ENCODE peak calls at places on chromosomes 1 and 21, in eight cellular contexts. R is ovary, I is prostate gland, O is fibroblast of mammary gland, N is A673, L is body of pancreas, P is brain microvascular endothelial cell, V is lower lobe of right lung. D is an unnamed sample.

GRCh38 chr1:214570442-214570841 is 19.0 kb upstream of the PTPN14 start:
- DNase-seq in R (no peak), I (no peak), O (peak), N (no peak), L (no peak), P (peak), V (no peak), D (peak)

GRCh38 chr1:28580706-28581530 is 11.1 kb upstream of the RAB42 start:
- DNase-seq in R (no peak), I (peak), O (peak), N (peak), L (peak), P (no peak), V (peak), D (peak)

GRCh38 chr1:50570064-50570463 is 146.8 kb upstream of the DMRTA2 start:
- DNase-seq in R (no peak), I (no peak), O (no peak), N (no peak), L (no peak), P (peak), V (no peak), D (no peak)

GRCh38 chr21:23522750-23523149 is 2084.5 kb downstream of the MRPL39 start:
- DNase-seq in R (no peak), I (no peak), O (no peak), N (peak), L (no peak), P (no peak), V (no peak), D (no peak)

GRCh38 chr1:51768971-51769601 is 109.4 kb downstream of the NRDC start:
- DNase-seq in R (no peak), I (peak), O (peak), N (peak), L (peak), P (peak), V (no peak), D (peak)

GRCh38 chr1:115744876-115745275 is 23.6 kb downstream of the CASQ2 start:
- DNase-seq in R (no peak), I (no peak), O (no peak), N (no peak), L (no peak), P (no peak), V (no peak), D (no peak)

GRCh38 chr1:185813401-185813979 is 79.3 kb downstream of the HMCN1 start:
- DNase-seq in R (no peak), I (no peak), O (peak), N (peak), L (peak), P (peak), V (no peak), D (peak)

GRCh38 chr1:21852282-21853129 is 40.4 kb downstream of the LDLRAD2 start:
- DNase-seq in R (no peak), I (no peak), O (no peak), N (no peak), L (no peak), P (no peak), V (no peak), D (no peak)

GRCh38 chr1:82226198-82226505 is 425.4 kb downstream of the ADGRL2 start:
- DNase-seq in R (no peak), I (peak), O (peak), N (peak), L (no peak), P (no peak), V (no peak), D (peak)

GRCh38 chr21:45880097-45881068 is 101.2 kb upstream of the COL6A1 start:
- DNase-seq in R (peak), I (peak), O (peak), N (peak), L (peak), P (peak), V (peak), D (peak)

GRCh38 chr1:23701996-23702395 is 10.4 kb downstream of the RPL11 start:
- DNase-seq in R (no peak), I (no peak), O (peak), N (no peak), L (no peak), P (no peak), V (no peak), D (peak)

GRCh38 chr1:170351368-170351946 is 180.5 kb upstream of the GORAB start:
- DNase-seq in R (no peak), I (no peak), O (peak), N (no peak), L (no peak), P (no peak), V (no peak), D (no peak)

GRCh38 chr1:117036018-117036421 is 24.1 kb upstream of the TTF2 start:
- DNase-seq in R (no peak), I (no peak), O (peak), N (no peak), L (no peak), P (no peak), V (no peak), D (peak)

GRCh38 chr1:160108888-160109662 is 6.5 kb upstream of the ATP1A2 start:
- DNase-seq in R (peak), I (no peak), O (peak), N (peak), L (peak), P (peak), V (no peak), D (peak)

GRCh38 chr1:59414406-59415133 is 117.7 kb downstream of the FGGY start:
- DNase-seq in R (peak), I (no peak), O (peak), N (no peak), L (no peak), P (peak), V (no peak), D (peak)

GRCh38 chr1:61388586-61388985 is 306.2 kb downstream of the NFIA start:
- DNase-seq in R (no peak), I (no peak), O (peak), N (no peak), L (no peak), P (peak), V (no peak), D (peak)

GRCh38 chr1:152182431-152182830 is 23.4 kb upstream of the RPTN start:
- DNase-seq in R (no peak), I (no peak), O (peak), N (no peak), L (no peak), P (peak), V (no peak), D (peak)

GRCh38 chr1:56095924-56096655 is 483.3 kb downstream of the PLPP3 start:
- DNase-seq in R (no peak), I (no peak), O (peak), N (no peak), L (peak), P (peak), V (no peak), D (peak)

GRCh38 chr1:66770694-66771093 is 18.4 kb downstream of the DYNLT5 start:
- DNase-seq in R (no peak), I (no peak), O (no peak), N (no peak), L (no peak), P (no peak), V (no peak), D (no peak)

GRCh38 chr21:40002978-40003377 is 135.7 kb downstream of the PCP4 start:
- DNase-seq in R (no peak), I (no peak), O (no peak), N (no peak), L (no peak), P (no peak), V (no peak), D (no peak)

GRCh38 chr1:86487131-86487804 is 18.5 kb downstream of the CLCA1 start:
- DNase-seq in R (no peak), I (no peak), O (peak), N (peak), L (peak), P (peak), V (no peak), D (peak)

GRCh38 chr1:243421784-243422183 is 165.9 kb downstream of the SDCCAG8 start:
- DNase-seq in R (peak), I (peak), O (peak), N (peak), L (peak), P (peak), V (no peak), D (peak)

GRCh38 chr21:46325073-46325912 is 1.3 kb downstream of the PCNT start:
- DNase-seq in R (peak), I (peak), O (peak), N (peak), L (peak), P (peak), V (peak), D (peak)

GRCh38 chr1:202981939-202982338 is 14.9 kb upstream of the CYB5R1 start:
- DNase-seq in R (no peak), I (no peak), O (no peak), N (no peak), L (no peak), P (no peak), V (no peak), D (no peak)

GRCh38 chr1:247335871-247336270 is 4.2 kb upstream of the ZNF496 start:
- DNase-seq in R (peak), I (no peak), O (peak), N (peak), L (no peak), P (no peak), V (no peak), D (no peak)

GRCh38 chr1:41463516-41463915 is 21.0 kb downstream of the EDN2 start:
- DNase-seq in R (no peak), I (no peak), O (no peak), N (no peak), L (no peak), P (no peak), V (no peak), D (no peak)

GRCh38 chr1:24351918-24352637 is 32.9 kb downstream of the GRHL3 start:
- DNase-seq in R (no peak), I (no peak), O (peak), N (peak), L (no peak), P (peak), V (no peak), D (peak)

GRCh38 chr1:67618285-67619018 is 66.5 kb upstream of the GADD45A start:
- DNase-seq in R (peak), I (peak), O (peak), N (no peak), L (peak), P (peak), V (no peak), D (peak)

GRCh38 chr1:234912541-234913312 is 215.9 kb downstream of the TOMM20 start:
- DNase-seq in R (no peak), I (no peak), O (no peak), N (no peak), L (peak), P (no peak), V (no peak), D (no peak)

GRCh38 chr1:27633298-27633610 is 1.7 kb downstream of the FGR start:
- DNase-seq in R (no peak), I (no peak), O (no peak), N (no peak), L (no peak), P (no peak), V (no peak), D (no peak)

GRCh38 chr1:48216276-48216675 is 6.2 kb upstream of the SLC5A9 start:
- DNase-seq in R (no peak), I (no peak), O (no peak), N (no peak), L (no peak), P (no peak), V (no peak), D (no peak)

GRCh38 chr1:224106568-224107281 is 7.2 kb upstream of the FBXO28 start:
- DNase-seq in R (no peak), I (peak), O (peak), N (peak), L (peak), P (peak), V (no peak), D (peak)

GRCh38 chr1:30822966-30823581 is 65.5 kb upstream of the LAPTM5 start:
- DNase-seq in R (no peak), I (no peak), O (peak), N (no peak), L (no peak), P (no peak), V (no peak), D (peak)

GRCh38 chr1:150551784-150552691 is 2.8 kb downstream of the ADAMTSL4 start:
- DNase-seq in R (peak), I (peak), O (peak), N (peak), L (peak), P (peak), V (peak), D (peak)

GRCh38 chr1:51518730-51519047 is 377 bp downstream of the EPS15 start:
- DNase-seq in R (no peak), I (peak), O (no peak), N (no peak), L (peak), P (no peak), V (peak), D (no peak)

GRCh38 chr1:77834771-77835334 is 53.6 kb upstream of the NEXN start:
- DNase-seq in R (no peak), I (peak), O (peak), N (no peak), L (peak), P (peak), V (no peak), D (peak)

DNA sequence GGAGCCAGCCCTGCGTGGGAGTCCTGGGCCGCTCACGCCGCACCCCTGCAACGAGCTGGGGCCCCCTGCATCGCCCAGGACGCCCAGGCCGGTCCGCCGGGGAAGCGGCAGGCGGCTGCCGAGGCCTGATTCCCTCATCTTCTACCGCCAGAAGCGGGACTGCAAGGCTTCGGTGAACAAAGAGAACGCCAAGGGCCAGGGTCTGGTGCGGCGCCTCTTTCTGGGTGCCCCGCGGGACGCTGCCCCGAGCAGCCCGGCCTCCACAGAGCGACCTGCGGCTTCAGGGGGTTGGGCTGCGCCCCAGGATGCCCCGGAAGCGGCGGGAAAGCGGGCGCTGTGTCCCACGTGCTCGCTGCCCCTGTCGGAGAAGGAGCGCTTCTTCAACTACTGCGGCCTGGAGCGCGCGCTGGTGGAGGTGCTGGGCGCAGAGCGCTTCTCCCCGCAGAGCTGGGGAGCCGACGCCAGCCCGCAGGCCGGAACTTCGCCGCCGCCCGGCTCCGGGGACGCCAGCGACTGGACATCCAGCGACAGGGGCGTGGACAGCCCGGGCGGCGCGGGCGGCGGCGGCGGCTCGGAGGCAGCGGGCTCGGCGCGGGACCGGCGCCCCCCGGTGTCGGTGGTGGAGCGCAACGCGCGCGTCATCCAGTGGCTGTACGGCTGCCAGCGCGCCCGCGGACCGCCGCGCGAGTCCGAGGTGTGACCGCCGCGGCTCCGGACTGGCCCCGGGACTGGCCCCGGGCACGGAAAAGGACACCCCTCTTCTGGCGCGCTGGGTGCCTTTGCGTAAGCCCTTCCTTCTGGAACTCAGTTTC is 2.7 kb downstream of the FAM110D start:
- DNase-seq in R (peak), I (no peak), O (peak), N (peak), L (peak), P (no peak), V (peak), D (peak)
- TF ChIP-seq CTCF in R (no peak), I (no peak), O (no peak), N (no peak), L (peak), P (no peak), V (no peak), D (no peak)

DNA sequence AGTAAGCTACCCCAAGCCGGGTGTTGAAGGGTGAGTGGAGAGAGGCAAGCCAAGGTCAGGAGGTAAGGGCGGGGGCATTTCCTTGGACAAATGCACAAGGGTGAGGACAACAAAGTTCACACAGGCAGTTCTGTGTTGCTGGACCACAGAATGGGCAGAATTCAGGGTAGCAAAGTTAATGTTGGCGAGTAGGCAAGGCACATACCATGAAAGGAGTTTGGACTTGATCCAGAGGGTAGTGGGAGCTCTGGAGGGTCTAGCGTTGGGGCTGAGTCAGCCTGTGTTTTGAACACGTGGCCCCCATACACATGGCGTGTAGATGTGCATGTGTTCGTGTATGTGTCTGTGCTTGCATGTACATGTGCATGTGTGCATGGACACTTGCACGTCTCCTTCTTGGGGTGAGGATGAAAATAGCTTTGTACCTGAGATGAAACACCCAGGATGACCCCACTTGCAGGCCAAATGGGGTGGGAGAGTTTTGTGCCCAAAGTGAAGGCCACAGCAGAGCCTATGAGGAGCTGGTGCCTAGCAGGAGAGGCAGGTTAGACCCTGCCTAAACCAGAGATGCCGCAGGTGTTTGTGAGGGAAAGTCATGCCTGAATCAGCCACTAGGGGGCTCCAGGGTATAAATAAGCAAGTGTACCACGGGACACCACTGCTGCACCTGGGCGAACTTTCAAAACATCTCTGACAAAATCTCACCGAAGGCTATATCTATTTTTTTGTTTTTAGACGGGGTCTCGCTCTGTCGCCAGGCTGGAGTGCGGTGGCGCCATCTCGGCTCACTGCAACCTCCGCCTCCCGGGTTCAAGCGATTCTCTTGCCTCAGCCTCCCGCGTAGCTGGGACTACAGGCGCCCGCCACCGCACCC is 21.8 kb downstream of the SLC27A3 start:
- DNase-seq in R (peak), I (peak), O (peak), N (peak), L (peak), P (peak), V (peak), D (peak)
- H3K4me3 ChIP-seq in R (no peak), I (no peak), O (no peak), N (no peak), L (no peak), P (no peak), V (no peak), D (no peak)

GRCh38 chr1:163924041-163924440 is 602.3 kb downstream of the NUF2 start:
- DNase-seq in R (no peak), I (no peak), O (no peak), N (no peak), L (no peak), P (no peak), V (no peak), D (no peak)

GRCh38 chr1:163928080-163928479 is 606.3 kb downstream of the NUF2 start:
- DNase-seq in R (no peak), I (no peak), O (no peak), N (peak), L (no peak), P (no peak), V (no peak), D (no peak)

GRCh38 chr1:163932901-163933300 is 611.1 kb downstream of the NUF2 start:
- DNase-seq in R (no peak), I (no peak), O (no peak), N (no peak), L (no peak), P (no peak), V (no peak), D (no peak)

GRCh38 chr1:163922743-163923186 is 601.0 kb downstream of the NUF2 start:
- DNase-seq in R (no peak), I (no peak), O (peak), N (peak), L (no peak), P (no peak), V (no peak), D (peak)

GRCh38 chr1:163928649-163929048 is 606.9 kb downstream of the NUF2 start:
- DNase-seq in R (no peak), I (no peak), O (peak), N (peak), L (no peak), P (no peak), V (no peak), D (no peak)
- TF ChIP-seq CTCF in R (no peak), I (no peak), O (no peak), N (no peak), L (no peak), P (no peak), V (no peak), D (no peak)

GRCh38 chr1:6471086-6471841 is 5.3 kb upstream of the TNFRSF25 start:
- DNase-seq in R (no peak), I (no peak), O (no peak), N (no peak), L (no peak), P (no peak), V (peak), D (no peak)
- H3K4me3 ChIP-seq in R (no peak), I (no peak), O (no peak), N (no peak), L (no peak), P (no peak), V (no peak), D (no peak)

GRCh38 chr1:84689514-84690396 is 506 bp downstream of the SSX2IP start:
- DNase-seq in R (no peak), I (peak), O (no peak), N (peak), L (peak), P (peak), V (peak), D (peak)
- TF ChIP-seq CTCF in R (no peak), I (no peak), O (peak), N (peak), L (peak), P (peak), V (peak), D (peak)

DNA sequence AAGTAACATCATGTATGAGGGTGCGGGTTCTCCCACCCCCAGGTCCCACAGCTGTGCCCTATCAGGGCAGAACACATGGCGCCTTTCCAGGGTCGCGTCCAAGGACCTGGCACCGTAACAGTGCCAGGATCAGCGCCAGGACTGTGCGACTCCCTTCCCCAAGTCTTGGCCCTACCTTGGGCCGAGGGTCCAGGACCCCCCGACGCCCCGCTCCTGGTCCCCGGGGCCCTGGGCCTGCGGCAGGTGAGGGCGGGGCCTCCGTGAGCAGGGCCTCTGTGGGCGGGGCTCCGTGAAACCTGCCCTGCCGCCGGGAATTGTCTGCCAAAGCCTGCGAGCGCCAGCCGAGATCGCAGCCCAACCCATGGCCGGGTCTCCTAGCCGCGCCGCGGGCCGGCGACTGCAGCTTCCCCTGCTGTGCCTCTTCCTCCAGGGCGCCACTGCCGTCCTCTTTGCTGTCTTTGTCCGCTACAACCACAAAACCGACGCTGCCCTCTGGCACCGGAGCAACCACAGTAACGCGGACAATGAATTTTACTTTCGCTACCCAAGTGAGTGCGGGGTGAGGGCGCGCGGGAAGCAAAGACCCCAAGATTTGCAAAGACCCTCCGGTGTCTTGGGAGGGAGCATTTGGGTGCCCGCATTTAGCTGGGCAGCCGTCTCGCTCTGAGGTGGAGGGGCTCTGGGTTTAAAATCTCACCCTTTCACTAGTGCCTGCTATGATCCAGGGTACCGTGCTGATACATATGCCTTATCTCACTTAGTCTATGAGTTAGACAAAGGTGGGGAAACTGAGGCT is at the start of gene RHBG:
- DNase-seq in R (peak), I (peak), O (no peak), N (no peak), L (peak), P (no peak), V (peak), D (no peak)
- H3K4me3 ChIP-seq in R (peak), I (peak), O (peak), N (peak), L (peak), P (peak), V (peak), D (peak)